ENCODE peak calls at places on chromosomes 5 and 9, in seven cellular contexts. D is HT1080; B is H54; K is GM20000; G is activated CD8-positive, alpha-beta memory T cell treated with anti-CD3 and anti-CD28 coated beads for 4 hours; A is stromal cell of bone marrow; E is mesothelial cell of epicardium. Z is an unnamed sample.

GRCh38 chr9:116391306-116391900 is 237.8 kb downstream of the PAPPA start:
- DNase-seq in D (peak), B (peak), K (no peak), G (no peak), A (peak), E (no peak), Z (peak)

GRCh38 chr5:538801-539468 is 14.7 kb upstream of the SLC9A3 start:
- DNase-seq in D (no peak), B (no peak), K (no peak), G (no peak), A (no peak), E (no peak), Z (no peak)

GRCh38 chr5:53936481-53937352 is 373.7 kb downstream of the ARL15 start:
- DNase-seq in D (no peak), B (no peak), K (no peak), G (no peak), A (no peak), E (no peak), Z (no peak)

GRCh38 chr9:127987103-127987614 is 6.4 kb upstream of the EEIG1 start:
- DNase-seq in D (peak), B (peak), K (no peak), G (no peak), A (peak), E (no peak), Z (peak)

GRCh38 chr5:112776301-112776856 is 38.7 kb downstream of the APC start:
- DNase-seq in D (peak), B (no peak), K (no peak), G (no peak), A (peak), E (no peak), Z (peak)

GRCh38 chr5:143557061-143557818 is 153.8 kb upstream of the NR3C1 start:
- DNase-seq in D (peak), B (no peak), K (peak), G (no peak), A (peak), E (no peak), Z (peak)

GRCh38 chr5:58080573-58080972 is 379.3 kb downstream of the PLK2 start:
- DNase-seq in D (peak), B (no peak), K (no peak), G (no peak), A (no peak), E (no peak), Z (peak)

GRCh38 chr9:22036866-22037626 is 27.9 kb upstream of the CDKN2B start:
- DNase-seq in D (no peak), B (no peak), K (no peak), G (no peak), A (no peak), E (no peak), Z (peak)

GRCh38 chr5:172721455-172722308 is 49.3 kb downstream of the DUSP1 start:
- DNase-seq in D (no peak), B (no peak), K (no peak), G (no peak), A (peak), E (no peak), Z (no peak)

GRCh38 chr5:172315599-172316531 is 32.3 kb upstream of the UBTD2 start:
- DNase-seq in D (no peak), B (no peak), K (no peak), G (no peak), A (no peak), E (no peak), Z (no peak)

GRCh38 chr5:143401846-143402463 is 1.5 kb downstream of the NR3C1 start:
- DNase-seq in D (no peak), B (no peak), K (peak), G (no peak), A (no peak), E (no peak), Z (peak)

GRCh38 chr5:54440456-54440893 is 15.0 kb upstream of the HSPB3 start:
- DNase-seq in D (no peak), B (no peak), K (peak), G (no peak), A (no peak), E (no peak), Z (peak)

GRCh38 chr5:177098103-177098771 is 11.5 kb downstream of the FGFR4 start:
- DNase-seq in D (no peak), B (no peak), K (no peak), G (no peak), A (no peak), E (no peak), Z (no peak)

GRCh38 chr9:128733256-128733655 is 9.3 kb upstream of the ZDHHC12 start:
- DNase-seq in D (peak), B (peak), K (peak), G (no peak), A (peak), E (peak), Z (peak)

GRCh38 chr9:84556556-84556955 is 113.0 kb upstream of the NTRK2 start:
- DNase-seq in D (no peak), B (no peak), K (no peak), G (no peak), A (no peak), E (no peak), Z (peak)

GRCh38 chr5:38135486-38136031 is 122.8 kb upstream of the EGFLAM start:
- DNase-seq in D (no peak), B (no peak), K (no peak), G (no peak), A (no peak), E (no peak), Z (no peak)

GRCh38 chr9:133955821-133956411 is 36.2 kb downstream of the VAV2 start:
- DNase-seq in D (no peak), B (no peak), K (peak), G (no peak), A (no peak), E (peak), Z (no peak)

GRCh38 chr5:132677191-132677590 is 3.4 kb downstream of the IL4 start:
- DNase-seq in D (peak), B (peak), K (no peak), G (no peak), A (peak), E (no peak), Z (peak)

GRCh38 chr5:90747693-90748092 is 189.1 kb downstream of the ADGRV1 start:
- DNase-seq in D (peak), B (no peak), K (no peak), G (no peak), A (no peak), E (no peak), Z (peak)

GRCh38 chr9:131674425-131675421 is 65.2 kb downstream of the RAPGEF1 start:
- DNase-seq in D (no peak), B (no peak), K (no peak), G (no peak), A (no peak), E (no peak), Z (no peak)

GRCh38 chr5:101942321-101942882 is 353.7 kb downstream of the SLCO4C1 start:
- DNase-seq in D (peak), B (no peak), K (peak), G (no peak), A (peak), E (no peak), Z (peak)

GRCh38 chr5:137128012-137128411 is 371.1 kb downstream of the SPOCK1 start:
- DNase-seq in D (no peak), B (no peak), K (no peak), G (no peak), A (no peak), E (no peak), Z (no peak)

GRCh38 chr5:150179221-150179620 is 10.6 kb upstream of the SLC6A7 start:
- DNase-seq in D (no peak), B (no peak), K (no peak), G (no peak), A (no peak), E (no peak), Z (no peak)

GRCh38 chr9:113873446-113873845 is 2.7 kb upstream of the ZNF618 start:
- DNase-seq in D (no peak), B (no peak), K (no peak), G (no peak), A (no peak), E (no peak), Z (no peak)

GRCh38 chr5:41517909-41518308 is 7.5 kb upstream of the PLCXD3 start:
- DNase-seq in D (no peak), B (no peak), K (no peak), G (no peak), A (peak), E (no peak), Z (peak)

GRCh38 chr9:35798658-35799366 is 7.4 kb downstream of the NPR2 start:
- DNase-seq in D (peak), B (peak), K (no peak), G (no peak), A (no peak), E (no peak), Z (peak)

GRCh38 chr9:136204838-136205706 is at the start of gene LHX3:
- DNase-seq in D (no peak), B (no peak), K (peak), G (no peak), A (no peak), E (peak), Z (no peak)

GRCh38 chr5:176640616-176641015 is 6.7 kb upstream of the TSPAN17 start:
- DNase-seq in D (no peak), B (no peak), K (no peak), G (no peak), A (no peak), E (no peak), Z (no peak)

GRCh38 chr5:109387408-109387974 is 22.3 kb downstream of the PJA2 start:
- DNase-seq in D (no peak), B (no peak), K (no peak), G (no peak), A (no peak), E (no peak), Z (peak)

GRCh38 chr9:89397471-89397870 is 79.2 kb downstream of the SECISBP2 start:
- DNase-seq in D (no peak), B (no peak), K (no peak), G (no peak), A (no peak), E (no peak), Z (no peak)

GRCh38 chr9:134707031-134707680 is 65.6 kb downstream of the COL5A1 start:
- DNase-seq in D (peak), B (no peak), K (no peak), G (no peak), A (peak), E (peak), Z (no peak)

GRCh38 chr9:6644346-6645152 is 980 bp downstream of the GLDC start:
- DNase-seq in D (no peak), B (no peak), K (peak), G (no peak), A (no peak), E (no peak), Z (no peak)

GRCh38 chr5:147968855-147969254 is 62.5 kb upstream of the C5orf46 start:
- DNase-seq in D (peak), B (no peak), K (no peak), G (no peak), A (no peak), E (no peak), Z (no peak)

GRCh38 chr5:141001466-141001853 is 35.2 kb downstream of the PCDHAC2 start:
- DNase-seq in D (no peak), B (peak), K (no peak), G (no peak), A (no peak), E (no peak), Z (peak)

GRCh38 chr9:135090547-135090946 is 3.1 kb downstream of the OLFM1 start:
- DNase-seq in D (no peak), B (peak), K (no peak), G (no peak), A (no peak), E (no peak), Z (no peak)

GRCh38 chr5:148437249-148437648 is 53.5 kb downstream of the FBXO38 start:
- DNase-seq in D (no peak), B (no peak), K (no peak), G (no peak), A (no peak), E (no peak), Z (no peak)

GRCh38 chr9:581673-582497 is 259.6 kb upstream of the DMRT1 start:
- DNase-seq in D (peak), B (no peak), K (peak), G (no peak), A (no peak), E (no peak), Z (no peak)

GRCh38 chr5:96654209-96654608 is 8.0 kb upstream of the CAST start:
- DNase-seq in D (no peak), B (no peak), K (no peak), G (no peak), A (no peak), E (no peak), Z (no peak)